ENCODE peak calls at places on chromosomes 11 and 22, in eight cellular contexts. J, B, L, O, N, U, W and Y are unnamed samples.

GRCh38 chr11:108221401-108221800 is 1.0 kb downstream of the NPAT start:
- DNase-seq in L (peak; percentile 45), O (no peak), J (no peak), W (no peak), U (no peak), N (no peak), B (no peak), Y (no peak)

GRCh38 chr11:133903875-133904817 is 52.6 kb downstream of the IGSF9B start:
- DNase-seq in L (no peak), W (peak; percentile 13), O (no peak), B (no peak), N (no peak), U (no peak), J (no peak), Y (no peak)

GRCh38 chr11:17571431-17572358 is 24.6 kb downstream of the OTOG start:
- DNase-seq in O (no peak), J (no peak), B (no peak), U (peak; percentile 5), N (no peak), W (no peak), L (no peak), Y (no peak)

GRCh38 chr22:45632791-45633515 is 38.7 kb upstream of the ATXN10 start:
- DNase-seq in L (peak; percentile 16), J (peak; percentile 84), N (no peak), W (peak; percentile 13), U (no peak), O (no peak), B (peak; percentile 24), Y (no peak)

GRCh38 chr11:1820463-1821325 is 14.1 kb upstream of the SYT8 start:
- DNase-seq in O (no peak), U (no peak), B (no peak), J (no peak), W (no peak), N (no peak), L (peak; percentile 64), Y (no peak)

GRCh38 chr11:20156280-20156875 is 3.9 kb downstream of the DBX1 start:
- DNase-seq in B (peak; percentile 74), O (no peak), U (peak; percentile 81), N (no peak), J (peak; percentile 35), W (peak; percentile 64), L (no peak), Y (no peak)

GRCh38 chr11:2524446-2525165 is 79.8 kb downstream of the KCNQ1 start:
- DNase-seq in N (no peak), W (no peak), J (no peak), B (peak; percentile 14), O (no peak), L (no peak), U (peak; percentile 5), Y (no peak)

GRCh38 chr11:47216141-47216798 is 1.5 kb downstream of the DDB2 start:
- DNase-seq in O (peak; percentile 69), B (no peak), L (peak; percentile 94), W (peak; percentile 70), U (no peak), J (peak; percentile 73), N (no peak), Y (peak; percentile 59)

GRCh38 chr11:95143106-95143681 is 53.5 kb downstream of the ENDOD1 start:
- DNase-seq in U (no peak), J (no peak), L (peak; percentile 54), B (no peak), O (no peak), N (no peak), W (no peak), Y (no peak)

GRCh38 chr11:113505541-113506375 is 30.6 kb upstream of the DRD2 start:
- DNase-seq in B (no peak), U (no peak), L (peak; percentile 22), N (no peak), J (peak; percentile 60), O (no peak), W (no peak), Y (no peak)

GRCh38 chr11:87280143-87280542 is 242.4 kb downstream of the TMEM135 start:
- DNase-seq in J (no peak), L (no peak), B (no peak), O (no peak), N (no peak), U (no peak), W (no peak), Y (no peak)

GRCh38 chr11:111088872-111089271 is 156.7 kb upstream of the POU2AF2 start:
- DNase-seq in O (no peak), B (no peak), W (no peak), J (no peak), L (no peak), N (no peak), U (no peak), Y (no peak)

GRCh38 chr22:29079218-29079901 is 6.5 kb downstream of the KREMEN1 start:
- DNase-seq in O (no peak), B (no peak), U (no peak), N (peak; percentile 16), J (no peak), W (peak; percentile 55), L (peak; percentile 47), Y (no peak)

GRCh38 chr22:23894710-23895598 is 771 bp downstream of the MIF start:
- DNase-seq in U (peak; percentile 73), W (peak; percentile 89), L (peak; percentile 78), B (peak; percentile 86), N (no peak), J (peak; percentile 89), O (peak; percentile 54), Y (no peak)

GRCh38 chr22:50267591-50268390 is 2.4 kb downstream of the MAPK11 start:
- DNase-seq in U (peak; percentile 74), B (peak; percentile 88), N (no peak), O (no peak), W (peak; percentile 71), L (peak; percentile 61), J (no peak), Y (no peak)

GRCh38 chr22:25777870-25778269 is 35.9 kb downstream of the MYO18B start:
- DNase-seq in N (no peak), U (no peak), B (no peak), J (peak; percentile 46), O (peak; percentile 41), W (peak; percentile 48), L (peak; percentile 63), Y (no peak)

GRCh38 chr22:20881231-20881630 is 22.4 kb downstream of the SNAP29 start:
- DNase-seq in J (peak; percentile 67), W (no peak), B (no peak), O (no peak), U (no peak), N (no peak), L (peak; percentile 33), Y (no peak)

GRCh38 chr11:132111781-132112380 is 741.5 kb downstream of the NTM start:
- DNase-seq in N (peak; percentile 71), J (no peak), U (no peak), O (no peak), L (peak; percentile 89), B (no peak), W (no peak), Y (peak; percentile 41)

GRCh38 chr11:12918667-12919066 is 90.4 kb upstream of the RASSF10 start:
- DNase-seq in W (no peak), O (no peak), U (no peak), N (no peak), J (no peak), B (no peak), L (no peak), Y (no peak)

GRCh38 chr11:96384156-96384555 is 5.6 kb downstream of the CCDC82 start:
- DNase-seq in O (no peak), J (no peak), B (no peak), N (no peak), W (no peak), U (no peak), L (no peak), Y (no peak)

GRCh38 chr11:37946155-37946766 is 1348.2 kb upstream of the RAG2 start:
- DNase-seq in J (peak; percentile 62), O (no peak), N (no peak), U (peak; percentile 24), L (peak; percentile 46), B (peak; percentile 31), W (peak; percentile 54), Y (no peak)

GRCh38 chr22:42743501-42743991 is 22.9 kb upstream of the A4GALT start:
- DNase-seq in N (peak; percentile 79), L (peak; percentile 63), J (no peak), B (peak; percentile 58), U (no peak), W (peak; percentile 70), O (no peak), Y (peak; percentile 35)

GRCh38 chr22:29344137-29344536 is 28.6 kb upstream of the RASL10A start:
- DNase-seq in L (peak; percentile 98), B (peak; percentile 62), U (no peak), W (no peak), O (peak; percentile 83), N (peak; percentile 75), J (peak; percentile 38), Y (peak; percentile 84)

GRCh38 chr22:44182591-44183588 is 2.2 kb downstream of the PARVG start:
- DNase-seq in L (no peak), U (no peak), B (no peak), J (no peak), O (no peak), W (peak; percentile 87), N (no peak), Y (no peak)

GRCh38 chr11:132626446-132626845 is 905.9 kb downstream of the OPCML start:
- DNase-seq in W (no peak), J (no peak), B (no peak), N (no peak), U (no peak), L (no peak), O (no peak), Y (no peak)

GRCh38 chr11:94125408-94126120 is 3.1 kb upstream of the PANX1 start:
- DNase-seq in N (no peak), J (no peak), B (no peak), L (no peak), U (no peak), O (no peak), W (no peak), Y (no peak)

GRCh38 chr22:39474351-39474991 is 17.7 kb downstream of the MGAT3 start:
- DNase-seq in W (peak; percentile 86), J (peak; percentile 22), N (no peak), B (no peak), L (peak; percentile 86), U (peak; percentile 70), O (no peak), Y (no peak)

GRCh38 chr11:1670928-1671371 is 26.0 kb upstream of the KRTAP5-6 start:
- DNase-seq in J (no peak), L (no peak), N (no peak), W (peak; percentile 10), U (no peak), B (no peak), O (no peak), Y (no peak)

GRCh38 chr11:67400942-67401494 is 640 bp downstream of the PPP1CA start:
- DNase-seq in W (peak; percentile 49), O (no peak), J (no peak), L (no peak), N (no peak), U (no peak), B (no peak), Y (no peak)

GRCh38 chr11:118673361-118674093 is 5.9 kb downstream of the TREH start:
- DNase-seq in B (no peak), J (no peak), U (no peak), O (no peak), L (no peak), N (no peak), W (no peak), Y (no peak)

GRCh38 chr11:64484308-64485061 is 106.5 kb upstream of the SLC22A12 start:
- DNase-seq in U (no peak), W (no peak), N (no peak), O (no peak), B (no peak), J (no peak), L (no peak), Y (no peak)